ENCODE peak calls at places on chromosomes 16 and 17, in six cellular contexts. H is T-helper 2 cell treated with Interferon-gamma antibody and Interleukin-4, amounts not matched to agents 5 μg/mL and 100 μg/mL, for 36 hours; D is hypothalamus; Q is stimulated activated CD8-positive, alpha-beta memory T cell treated with anti-CD3 and anti-CD28 coated beads, Interleukin-4, amount 100 ng/mL, for 1 hour; O is hepatic stellate cell; Y is ovary. U is an unnamed sample.

GRCh38 chr16:14529010-14529669 is 100.9 kb downstream of the PARN start:
- DNase-seq in H (peak), D (peak), Q (no peak), O (peak), Y (peak), U (peak)

GRCh38 chr17:79752175-79752574 is 21.4 kb downstream of the ENPP7 start:
- DNase-seq in H (peak), D (no peak), Q (no peak), O (no peak), Y (no peak), U (no peak)

GRCh38 chr16:31265329-31266245 is 5.8 kb downstream of the ITGAM start:
- DNase-seq in H (peak), D (no peak), Q (no peak), O (no peak), Y (no peak), U (no peak)

GRCh38 chr16:59597269-59597668 is 863.2 kb upstream of the GOT2 start:
- DNase-seq in H (no peak), D (peak), Q (no peak), O (no peak), Y (no peak), U (no peak)

GRCh38 chr17:7586673-7587419 is 3.0 kb downstream of the SOX15 start:
- DNase-seq in H (no peak), D (no peak), Q (no peak), O (no peak), Y (no peak), U (no peak)

GRCh38 chr17:45722161-45722560 is 62.0 kb upstream of the CRHR1 start:
- DNase-seq in H (no peak), D (peak), Q (no peak), O (peak), Y (no peak), U (no peak)

GRCh38 chr17:14784997-14785696 is 480.0 kb downstream of the PMP22 start:
- DNase-seq in H (no peak), D (no peak), Q (no peak), O (no peak), Y (no peak), U (no peak)

GRCh38 chr17:50693041-50693682 is 14.6 kb downstream of the ANKRD40 start:
- DNase-seq in H (no peak), D (no peak), Q (no peak), O (peak), Y (no peak), U (no peak)

GRCh38 chr16:53502331-53503269 is at the start of gene AKTIP:
- DNase-seq in H (no peak), D (no peak), Q (no peak), O (no peak), Y (no peak), U (peak)

GRCh38 chr16:68081796-68082567 is 3.2 kb upstream of the NFATC3 start:
- DNase-seq in H (peak), D (no peak), Q (no peak), O (no peak), Y (no peak), U (no peak)

GRCh38 chr17:48335858-48336500 is 94.0 kb downstream of the SKAP1 start:
- DNase-seq in H (no peak), D (no peak), Q (no peak), O (no peak), Y (no peak), U (peak)

GRCh38 chr17:55320594-55321506 is 56.1 kb downstream of the HLF start:
- DNase-seq in H (no peak), D (peak), Q (no peak), O (no peak), Y (no peak), U (no peak)

GRCh38 chr17:15279011-15279477 is 13.9 kb upstream of the PMP22 start:
- DNase-seq in H (no peak), D (no peak), Q (no peak), O (peak), Y (no peak), U (no peak)

GRCh38 chr17:61251939-61252865 is 147.4 kb upstream of the TBX2 start:
- DNase-seq in H (no peak), D (peak), Q (no peak), O (peak), Y (peak), U (peak)

GRCh38 chr17:57523926-57524634 is 221.0 kb downstream of the CCDC182 start:
- DNase-seq in H (no peak), D (peak), Q (no peak), O (peak), Y (peak), U (no peak)

GRCh38 chr17:31695456-31696090 is 163.5 kb downstream of the COPRS start:
- DNase-seq in H (no peak), D (no peak), Q (no peak), O (no peak), Y (no peak), U (no peak)

GRCh38 chr16:89443727-89444084 is 46.7 kb downstream of the ANKRD11 start:
- DNase-seq in H (no peak), D (no peak), Q (no peak), O (no peak), Y (no peak), U (no peak)

GRCh38 chr17:71753070-71753469 is 367.8 kb upstream of the SOX9 start:
- DNase-seq in H (no peak), D (no peak), Q (no peak), O (no peak), Y (no peak), U (no peak)

GRCh38 chr16:15894571-15895358 is 6.4 kb upstream of the CEP20 start:
- DNase-seq in H (no peak), D (no peak), Q (no peak), O (no peak), Y (no peak), U (no peak)

GRCh38 chr16:77987772-77988171 is 34.6 kb upstream of the CLEC3A start:
- DNase-seq in H (no peak), D (no peak), Q (no peak), O (no peak), Y (no peak), U (no peak)

GRCh38 chr17:18315498-18316360 is 636 bp downstream of the SMCR8 start:
- DNase-seq in H (peak), D (no peak), Q (no peak), O (no peak), Y (no peak), U (no peak)

GRCh38 chr17:3808701-3809100 is 7.7 kb upstream of the ITGAE start:
- DNase-seq in H (no peak), D (no peak), Q (no peak), O (no peak), Y (no peak), U (no peak)

GRCh38 chr17:38568845-38569510 is 36.8 kb downstream of the SRCIN1 start:
- DNase-seq in H (no peak), D (peak), Q (no peak), O (no peak), Y (no peak), U (no peak)

GRCh38 chr17:7260601-7261376 is 1.5 kb downstream of the CLDN7 start:
- DNase-seq in H (no peak), D (no peak), Q (no peak), O (peak), Y (no peak), U (no peak)

GRCh38 chr16:74999208-74999682 is 421 bp downstream of the ZNRF1 start:
- DNase-seq in H (no peak), D (no peak), Q (no peak), O (peak), Y (peak), U (no peak)

GRCh38 chr16:58332997-58333700 is 38.3 kb upstream of the PRSS54 start:
- DNase-seq in H (no peak), D (no peak), Q (no peak), O (no peak), Y (no peak), U (no peak)

GRCh38 chr17:18968945-18969887 is 17.3 kb downstream of the SLC5A10 start:
- DNase-seq in H (no peak), D (no peak), Q (no peak), O (no peak), Y (no peak), U (no peak)

GRCh38 chr16:25656639-25657038 is 35.1 kb upstream of the HS3ST4 start:
- DNase-seq in H (no peak), D (no peak), Q (no peak), O (no peak), Y (no peak), U (no peak)

GRCh38 chr16:4679854-4680636 is 13.3 kb upstream of the NUDT16L1 start:
- DNase-seq in H (peak), D (peak), Q (no peak), O (no peak), Y (peak), U (no peak)

GRCh38 chr17:44108440-44109311 is 14.8 kb downstream of the HDAC5 start:
- DNase-seq in H (no peak), D (peak), Q (no peak), O (peak), Y (peak), U (no peak)

GRCh38 chr17:16141685-16142084 is 73.6 kb downstream of the NCOR1 start:
- DNase-seq in H (no peak), D (no peak), Q (no peak), O (no peak), Y (no peak), U (no peak)

GRCh38 chr17:50148226-50149098 is 2.0 kb downstream of the PPP1R9B start:
- DNase-seq in H (peak), D (no peak), Q (no peak), O (peak), Y (peak), U (no peak)

GRCh38 chr17:29124135-29124930 is 55.9 kb downstream of the MYO18A start:
- DNase-seq in H (no peak), D (peak), Q (no peak), O (peak), Y (no peak), U (peak)

GRCh38 chr16:55039511-55039910 is 108.8 kb downstream of the IRX5 start:
- DNase-seq in H (no peak), D (no peak), Q (no peak), O (no peak), Y (no peak), U (no peak)

GRCh38 chr17:16328997-16329396 is 24.3 kb downstream of the CENPV start:
- DNase-seq in H (no peak), D (no peak), Q (no peak), O (peak), Y (no peak), U (no peak)

GRCh38 chr16:23706439-23706838 is 6.6 kb downstream of the ERN2 start:
- DNase-seq in H (no peak), D (no peak), Q (no peak), O (no peak), Y (no peak), U (no peak)